ENCODE peak calls at places on chromosomes 7 and 10, in ten cellular contexts. One of them, this sample, is unnamed.

GRCh38 chr10:97333351-97333600 is 1.3 kb downstream of the FRAT2 start:
- DNase-seq in HL-60: no peak
- DNase-seq in SK-N-SH: peak; percentile 58
- DNase-seq in sigmoid colon: no peak
- DNase-seq in vagina: no peak
- DNase-seq in GM23338: peak; percentile 76
- DNase-seq in suprapubic skin: no peak
- DNase-seq in HepG2: no peak
- DNase-seq in upper lobe of left lung: no peak
- DNase-seq in transverse colon: no peak
- DNase-seq in this sample: no peak

GRCh38 chr7:47489624-47490023 is 92.3 kb downstream of the TNS3 start:
- DNase-seq in HL-60: no peak
- DNase-seq in SK-N-SH: peak; percentile 60
- DNase-seq in sigmoid colon: peak; percentile 39
- DNase-seq in vagina: no peak
- DNase-seq in GM23338: no peak
- DNase-seq in suprapubic skin: no peak
- DNase-seq in HepG2: no peak
- DNase-seq in upper lobe of left lung: no peak
- DNase-seq in transverse colon: no peak
- DNase-seq in this sample: no peak

GRCh38 chr7:105734233-105734632 is 142.2 kb downstream of the ATXN7L1 start:
- DNase-seq in HL-60: no peak
- DNase-seq in SK-N-SH: no peak
- DNase-seq in sigmoid colon: no peak
- DNase-seq in vagina: no peak
- DNase-seq in GM23338: no peak
- DNase-seq in suprapubic skin: no peak
- DNase-seq in HepG2: peak; percentile 9
- DNase-seq in upper lobe of left lung: no peak
- DNase-seq in transverse colon: no peak
- DNase-seq in this sample: no peak

GRCh38 chr10:6165221-6165725 is 37.5 kb upstream of the PFKFB3 start:
- DNase-seq in HL-60: no peak
- DNase-seq in SK-N-SH: no peak
- DNase-seq in sigmoid colon: no peak
- DNase-seq in vagina: no peak
- DNase-seq in GM23338: no peak
- DNase-seq in suprapubic skin: no peak
- DNase-seq in HepG2: no peak
- DNase-seq in upper lobe of left lung: no peak
- DNase-seq in transverse colon: no peak
- DNase-seq in this sample: no peak

GRCh38 chr7:100829150-100829716 is 1.9 kb upstream of the EPHB4 start:
- DNase-seq in HL-60: no peak
- DNase-seq in SK-N-SH: peak; percentile 36
- DNase-seq in sigmoid colon: no peak
- DNase-seq in vagina: no peak
- DNase-seq in GM23338: peak; percentile 49
- DNase-seq in suprapubic skin: no peak
- DNase-seq in HepG2: no peak
- DNase-seq in upper lobe of left lung: peak; percentile 41
- DNase-seq in transverse colon: no peak
- DNase-seq in this sample: no peak

GRCh38 chr10:119131512-119132240 is 27.8 kb downstream of the DENND10 start:
- DNase-seq in HL-60: peak; percentile 89
- DNase-seq in SK-N-SH: no peak
- DNase-seq in sigmoid colon: peak; percentile 63
- DNase-seq in vagina: no peak
- DNase-seq in GM23338: no peak
- DNase-seq in suprapubic skin: no peak
- DNase-seq in HepG2: no peak
- DNase-seq in upper lobe of left lung: peak; percentile 47
- DNase-seq in transverse colon: no peak
- DNase-seq in this sample: no peak

GRCh38 chr10:101507241-101507640 is 80.8 kb downstream of the POLL start:
- DNase-seq in HL-60: no peak
- DNase-seq in SK-N-SH: no peak
- DNase-seq in sigmoid colon: no peak
- DNase-seq in vagina: no peak
- DNase-seq in GM23338: no peak
- DNase-seq in suprapubic skin: no peak
- DNase-seq in HepG2: no peak
- DNase-seq in upper lobe of left lung: no peak
- DNase-seq in transverse colon: no peak
- DNase-seq in this sample: no peak

GRCh38 chr10:3848768-3849643 is 64.0 kb upstream of the KLF6 start:
- DNase-seq in HL-60: no peak
- DNase-seq in SK-N-SH: no peak
- DNase-seq in sigmoid colon: no peak
- DNase-seq in vagina: no peak
- DNase-seq in GM23338: no peak
- DNase-seq in suprapubic skin: no peak
- DNase-seq in HepG2: no peak
- DNase-seq in upper lobe of left lung: no peak
- DNase-seq in transverse colon: no peak
- DNase-seq in this sample: no peak

GRCh38 chr7:13639416-13639815 is 350.1 kb downstream of the ETV1 start:
- DNase-seq in HL-60: no peak
- DNase-seq in SK-N-SH: no peak
- DNase-seq in sigmoid colon: no peak
- DNase-seq in vagina: no peak
- DNase-seq in GM23338: no peak
- DNase-seq in suprapubic skin: no peak
- DNase-seq in HepG2: no peak
- DNase-seq in upper lobe of left lung: no peak
- DNase-seq in transverse colon: no peak
- DNase-seq in this sample: no peak

GRCh38 chr10:113499066-113499465 is 53.8 kb upstream of the HABP2 start:
- DNase-seq in HL-60: peak; percentile 30
- DNase-seq in SK-N-SH: no peak
- DNase-seq in sigmoid colon: no peak
- DNase-seq in vagina: no peak
- DNase-seq in GM23338: no peak
- DNase-seq in suprapubic skin: no peak
- DNase-seq in HepG2: no peak
- DNase-seq in upper lobe of left lung: peak; percentile 73
- DNase-seq in transverse colon: no peak
- DNase-seq in this sample: peak; percentile 38

GRCh38 chr10:90964781-90965462 is 44.0 kb upstream of the ANKRD1 start:
- DNase-seq in HL-60: no peak
- DNase-seq in SK-N-SH: peak; percentile 36
- DNase-seq in sigmoid colon: no peak
- DNase-seq in vagina: no peak
- DNase-seq in GM23338: no peak
- DNase-seq in suprapubic skin: no peak
- DNase-seq in HepG2: no peak
- DNase-seq in upper lobe of left lung: no peak
- DNase-seq in transverse colon: no peak
- DNase-seq in this sample: no peak
- TF ChIP-seq POLR2AphosphoS5 in HL-60: no peak
- TF ChIP-seq POLR2AphosphoS5 in SK-N-SH: no peak
- TF ChIP-seq POLR2AphosphoS5 in sigmoid colon: no peak
- TF ChIP-seq POLR2AphosphoS5 in vagina: no peak
- TF ChIP-seq POLR2AphosphoS5 in GM23338: no peak
- TF ChIP-seq POLR2AphosphoS5 in suprapubic skin: no peak
- TF ChIP-seq POLR2AphosphoS5 in HepG2: no peak
- TF ChIP-seq POLR2AphosphoS5 in upper lobe of left lung: no peak
- TF ChIP-seq POLR2AphosphoS5 in transverse colon: no peak
- TF ChIP-seq POLR2AphosphoS5 in this sample: no peak

GRCh38 chr10:71713135-71714040 is 6.2 kb downstream of the C10orf105 start:
- DNase-seq in HL-60: peak; percentile 91
- DNase-seq in SK-N-SH: no peak
- DNase-seq in sigmoid colon: peak; percentile 96
- DNase-seq in vagina: peak; percentile 97
- DNase-seq in GM23338: peak; percentile 17
- DNase-seq in suprapubic skin: peak; percentile 94
- DNase-seq in HepG2: no peak
- DNase-seq in upper lobe of left lung: peak; percentile 70
- DNase-seq in transverse colon: peak; percentile 69
- DNase-seq in this sample: peak; percentile 80
- H3K27ac ChIP-seq in HL-60: peak overlapping the region; percentile 95
- H3K27ac ChIP-seq in SK-N-SH: no peak overlapping the region
- H3K27ac ChIP-seq in sigmoid colon: peak overlapping the region; percentile 90
- H3K27ac ChIP-seq in vagina: peak overlapping the region; percentile 95
- H3K27ac ChIP-seq in GM23338: no peak overlapping the region
- H3K27ac ChIP-seq in suprapubic skin: peak overlapping the region; percentile 94
- H3K27ac ChIP-seq in HepG2: no peak overlapping the region
- H3K27ac ChIP-seq in upper lobe of left lung: peak overlapping the region; percentile 74
- H3K27ac ChIP-seq in transverse colon: peak overlapping the region; percentile 88
- H3K27ac ChIP-seq in this sample: peak overlapping the region; percentile 87

GRCh38 chr10:45425628-45426563 is 51.9 kb downstream of the ALOX5 start:
- DNase-seq in HL-60: peak; percentile 69
- DNase-seq in SK-N-SH: no peak
- DNase-seq in sigmoid colon: no peak
- DNase-seq in vagina: peak; percentile 71
- DNase-seq in GM23338: no peak
- DNase-seq in suprapubic skin: no peak
- DNase-seq in HepG2: no peak
- DNase-seq in upper lobe of left lung: no peak
- DNase-seq in transverse colon: no peak
- DNase-seq in this sample: no peak

GRCh38 chr10:45429790-45430189 is 55.8 kb downstream of the ALOX5 start:
- DNase-seq in HL-60: no peak
- DNase-seq in SK-N-SH: no peak
- DNase-seq in sigmoid colon: no peak
- DNase-seq in vagina: no peak
- DNase-seq in GM23338: no peak
- DNase-seq in suprapubic skin: no peak
- DNase-seq in HepG2: no peak
- DNase-seq in upper lobe of left lung: no peak
- DNase-seq in transverse colon: no peak
- DNase-seq in this sample: no peak

GRCh38 chr10:45427305-45427955 is 53.4 kb downstream of the ALOX5 start:
- DNase-seq in HL-60: no peak
- DNase-seq in SK-N-SH: no peak
- DNase-seq in sigmoid colon: no peak
- DNase-seq in vagina: no peak
- DNase-seq in GM23338: no peak
- DNase-seq in suprapubic skin: no peak
- DNase-seq in HepG2: no peak
- DNase-seq in upper lobe of left lung: no peak
- DNase-seq in transverse colon: no peak
- DNase-seq in this sample: no peak

GRCh38 chr10:45428611-45429510 is 54.8 kb downstream of the ALOX5 start:
- DNase-seq in HL-60: no peak
- DNase-seq in SK-N-SH: no peak
- DNase-seq in sigmoid colon: no peak
- DNase-seq in vagina: peak; percentile 83
- DNase-seq in GM23338: no peak
- DNase-seq in suprapubic skin: no peak
- DNase-seq in HepG2: no peak
- DNase-seq in upper lobe of left lung: no peak
- DNase-seq in transverse colon: no peak
- DNase-seq in this sample: no peak

GRCh38 chr10:45427956-45428338 is 53.9 kb downstream of the ALOX5 start:
- DNase-seq in HL-60: no peak
- DNase-seq in SK-N-SH: no peak
- DNase-seq in sigmoid colon: no peak
- DNase-seq in vagina: no peak
- DNase-seq in GM23338: no peak
- DNase-seq in suprapubic skin: no peak
- DNase-seq in HepG2: no peak
- DNase-seq in upper lobe of left lung: no peak
- DNase-seq in transverse colon: no peak
- DNase-seq in this sample: no peak
- H3K27me3 ChIP-seq in HL-60: no peaks in the 10 kb centered on the region
- H3K27me3 ChIP-seq in SK-N-SH: peaks cover 24% of the 10 kb centered on the region
- H3K27me3 ChIP-seq in sigmoid colon: peaks cover 30% of the 10 kb centered on the region
- H3K27me3 ChIP-seq in vagina: no peaks in the 10 kb centered on the region
- H3K27me3 ChIP-seq in GM23338: no peaks in the 10 kb centered on the region
- H3K27me3 ChIP-seq in suprapubic skin: peaks cover 30% of the 10 kb centered on the region
- H3K27me3 ChIP-seq in HepG2: peaks cover 2% of the 10 kb centered on the region
- H3K27me3 ChIP-seq in upper lobe of left lung: no peaks in the 10 kb centered on the region
- H3K27me3 ChIP-seq in transverse colon: peaks cover 15% of the 10 kb centered on the region
- H3K27me3 ChIP-seq in this sample: peaks cover 2% of the 10 kb centered on the region

DNA sequence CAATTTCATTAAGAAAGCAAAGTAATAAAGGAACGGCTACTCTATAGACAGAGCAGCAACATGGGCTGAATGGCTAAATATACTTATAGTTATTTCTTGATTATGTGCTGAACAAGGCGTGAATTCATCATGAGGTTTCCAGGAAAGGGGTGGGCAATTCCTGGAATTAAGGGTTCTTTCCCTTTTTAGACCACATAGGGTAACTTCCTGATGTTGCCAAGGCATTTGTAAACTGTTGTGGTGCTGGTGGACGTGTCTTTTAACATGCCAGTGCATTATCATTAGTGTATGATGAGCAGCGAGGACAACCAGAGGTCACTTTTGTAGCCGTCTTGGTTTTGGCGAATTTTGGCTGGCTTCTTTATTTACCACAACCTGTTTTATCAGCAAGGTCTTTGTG is 28.5 kb upstream of the ZMYND11 start:
- DNase-seq in HL-60: no peak
- DNase-seq in SK-N-SH: no peak
- DNase-seq in sigmoid colon: no peak
- DNase-seq in vagina: no peak
- DNase-seq in GM23338: no peak
- DNase-seq in suprapubic skin: no peak
- DNase-seq in HepG2: no peak
- DNase-seq in upper lobe of left lung: no peak
- DNase-seq in transverse colon: no peak
- DNase-seq in this sample: no peak
- TF ChIP-seq POLR2AphosphoS5 in HL-60: no peak
- TF ChIP-seq POLR2AphosphoS5 in SK-N-SH: no peak
- TF ChIP-seq POLR2AphosphoS5 in sigmoid colon: no peak
- TF ChIP-seq POLR2AphosphoS5 in vagina: no peak
- TF ChIP-seq POLR2AphosphoS5 in GM23338: no peak
- TF ChIP-seq POLR2AphosphoS5 in suprapubic skin: no peak
- TF ChIP-seq POLR2AphosphoS5 in HepG2: no peak
- TF ChIP-seq POLR2AphosphoS5 in upper lobe of left lung: no peak
- TF ChIP-seq POLR2AphosphoS5 in transverse colon: no peak
- TF ChIP-seq POLR2AphosphoS5 in this sample: no peak

GRCh38 chr7:34135924-34136323 is 230.6 kb downstream of the BMPER start:
- DNase-seq in HL-60: no peak
- DNase-seq in SK-N-SH: no peak
- DNase-seq in sigmoid colon: no peak
- DNase-seq in vagina: no peak
- DNase-seq in GM23338: no peak
- DNase-seq in suprapubic skin: no peak
- DNase-seq in HepG2: no peak
- DNase-seq in upper lobe of left lung: no peak
- DNase-seq in transverse colon: no peak
- DNase-seq in this sample: peak; percentile 40
- H3K27ac ChIP-seq in HL-60: no peak overlapping the region
- H3K27ac ChIP-seq in SK-N-SH: no peak overlapping the region
- H3K27ac ChIP-seq in sigmoid colon: no peak overlapping the region
- H3K27ac ChIP-seq in vagina: no peak overlapping the region
- H3K27ac ChIP-seq in GM23338: no peak overlapping the region
- H3K27ac ChIP-seq in suprapubic skin: no peak overlapping the region
- H3K27ac ChIP-seq in HepG2: no peak overlapping the region
- H3K27ac ChIP-seq in upper lobe of left lung: no peak overlapping the region
- H3K27ac ChIP-seq in transverse colon: no peak overlapping the region
- H3K27ac ChIP-seq in this sample: peak overlapping the region; percentile 14